ENCODE peak calls at places on chromosome 10, in five cellular contexts. A, U, Z, X and F are unnamed samples.

GRCh38 chr10:29783211-29783947 is 148.6 kb upstream of the SVIL start:
- ATAC-seq in A (no peak), U (no peak), Z (peak; percentile 81), X (no peak), F (no peak)

GRCh38 chr10:76050291-76050625 is 618.8 kb downstream of the LRMDA start:
- ATAC-seq in A (no peak), U (no peak), Z (no peak), X (peak; percentile 3), F (no peak)

GRCh38 chr10:33643042-33643441 is 308.6 kb upstream of the NRP1 start:
- ATAC-seq in A (no peak), U (no peak), Z (no peak), X (no peak), F (no peak)

GRCh38 chr10:46787321-46787615 is 124.0 kb upstream of the PTPN20 start:
- ATAC-seq in A (no peak), U (peak; percentile 24), Z (peak; percentile 41), X (peak; percentile 5), F (peak; percentile 50)

GRCh38 chr10:111030042-111030750 is 46.6 kb upstream of the ADRA2A start:
- ATAC-seq in A (no peak), U (no peak), Z (peak; percentile 84), X (no peak), F (no peak)

GRCh38 chr10:48535416-48536225 is 69.3 kb downstream of the ARHGAP22 start:
- ATAC-seq in A (no peak), U (peak; percentile 82), Z (no peak), X (peak; percentile 77), F (no peak)

GRCh38 chr10:85862771-85863170 is 503.8 kb downstream of the GRID1 start:
- ATAC-seq in A (no peak), U (peak; percentile 52), Z (no peak), X (no peak), F (no peak)

GRCh38 chr10:74642901-74643585 is 183.4 kb upstream of the KAT6B start:
- ATAC-seq in A (no peak), U (no peak), Z (no peak), X (no peak), F (no peak)

GRCh38 chr10:12144538-12144937 is 15.1 kb downstream of the SEC61A2 start:
- ATAC-seq in A (no peak), U (no peak), Z (no peak), X (no peak), F (no peak)

GRCh38 chr10:101682172-101682825 is 12.7 kb downstream of the FBXW4 start:
- ATAC-seq in A (no peak), U (no peak), Z (peak; percentile 38), X (no peak), F (no peak)

GRCh38 chr10:504131-504611 is 185.3 kb downstream of the DIP2C start:
- ATAC-seq in A (no peak), U (no peak), Z (no peak), X (no peak), F (no peak)

GRCh38 chr10:122162566-122163181 is 108.4 kb upstream of the BTBD16 start:
- ATAC-seq in A (peak; percentile 3), U (peak; percentile 42), Z (no peak), X (peak; percentile 79), F (no peak)

GRCh38 chr10:93204494-93205485 is 131.1 kb downstream of the CYP26A1 start:
- ATAC-seq in A (no peak), U (no peak), Z (no peak), X (no peak), F (no peak)

GRCh38 chr10:74917481-74918077 is 91.2 kb downstream of the KAT6B start:
- ATAC-seq in A (no peak), U (no peak), Z (no peak), X (peak; percentile 88), F (no peak)

GRCh38 chr10:91983403-91983802 is 59.8 kb downstream of the BTAF1 start:
- ATAC-seq in A (no peak), U (no peak), Z (no peak), X (no peak), F (no peak)

GRCh38 chr10:70130878-70131559 is 1.6 kb downstream of the AIFM2 start:
- ATAC-seq in A (peak; percentile 32), U (peak; percentile 6), Z (no peak), X (peak; percentile 63), F (peak; percentile 70)

GRCh38 chr10:35140727-35141126 is 14.1 kb downstream of the CREM start:
- ATAC-seq in A (no peak), U (no peak), Z (no peak), X (peak; percentile 65), F (no peak)

GRCh38 chr10:110433740-110434139 is 64.0 kb upstream of the DUSP5 start:
- ATAC-seq in A (no peak), U (no peak), Z (no peak), X (no peak), F (no peak)

GRCh38 chr10:75743231-75743864 is 311.9 kb downstream of the LRMDA start:
- ATAC-seq in A (no peak), U (no peak), Z (no peak), X (peak; percentile 86), F (peak; percentile 57)

GRCh38 chr10:3487228-3487627 is 297.8 kb downstream of the KLF6 start:
- ATAC-seq in A (no peak), U (no peak), Z (no peak), X (no peak), F (no peak)

GRCh38 chr10:63464402-63465292 is 1.1 kb downstream of the JMJD1C start:
- ATAC-seq in A (peak; percentile 80), U (peak; percentile 79), Z (peak; percentile 76), X (peak; percentile 74), F (no peak)

GRCh38 chr10:121639416-121639815 is 41.2 kb upstream of the FGFR2 start:
- ATAC-seq in A (no peak), U (no peak), Z (no peak), X (no peak), F (no peak)

GRCh38 chr10:101444058-101444457 is 90.1 kb downstream of the BTRC start:
- ATAC-seq in A (no peak), U (no peak), Z (peak; percentile 42), X (no peak), F (no peak)

GRCh38 chr10:51907342-51907741 is 207.9 kb upstream of the CSTF2T start:
- ATAC-seq in A (no peak), U (no peak), Z (no peak), X (no peak), F (no peak)

GRCh38 chr10:34526186-34526585 is 288.9 kb downstream of the PARD3 start:
- ATAC-seq in A (no peak), U (no peak), Z (no peak), X (no peak), F (no peak)

GRCh38 chr10:100781145-100781665 is 35.8 kb downstream of the PAX2 start:
- ATAC-seq in A (no peak), U (no peak), Z (no peak), X (no peak), F (no peak)

DNA sequence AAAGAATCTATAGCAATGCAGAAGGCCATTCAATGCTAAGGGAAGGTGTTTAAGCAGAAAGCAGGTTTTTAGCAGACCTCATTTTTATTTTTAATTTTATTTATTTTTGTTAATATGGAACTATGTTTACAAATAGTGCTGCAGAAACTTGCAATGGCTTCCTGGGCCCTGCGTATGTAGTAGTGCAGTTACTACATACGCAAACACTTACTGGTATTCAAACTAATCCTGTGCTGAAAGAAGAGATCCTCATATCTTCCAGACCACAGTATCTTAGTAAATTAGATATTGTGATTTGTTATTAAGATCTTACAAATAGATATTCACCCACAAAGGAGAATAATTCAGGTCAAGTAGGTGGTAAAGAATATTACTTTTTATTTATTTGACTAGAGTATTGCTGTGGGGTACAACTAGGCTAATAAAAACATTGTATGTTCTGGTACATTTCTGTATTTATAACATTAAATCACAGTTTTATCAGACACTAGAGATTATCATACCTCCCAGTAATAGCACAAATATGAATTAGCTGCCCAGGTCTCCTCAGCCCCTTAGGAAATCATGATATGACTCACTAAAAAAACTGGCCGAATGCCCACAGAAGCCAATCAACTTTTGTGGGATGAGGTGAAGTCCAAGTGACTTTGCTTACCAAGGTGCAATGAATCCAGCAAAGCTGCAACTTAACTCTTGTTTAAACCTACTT is 57.6 kb downstream of the RNLS start:
- ATAC-seq in A (no peak), U (no peak), Z (no peak), X (no peak), F (no peak)
- TF ChIP-seq EP300 in A (no peak), U (no peak), Z (no peak), X (no peak), F (no peak)

GRCh38 chr10:71637305-71637704 is 82.3 kb downstream of the C10orf105 start:
- ATAC-seq in A (no peak), U (no peak), Z (no peak), X (no peak), F (no peak)
- H3K4me1 ChIP-seq in A (peaks cover 16% of the 10 kb centered on the region), U (peaks cover 96% of the 10 kb centered on the region), Z (peaks cover 3% of the 10 kb centered on the region), X (peaks cover 66% of the 10 kb centered on the region), F (peaks cover 22% of the 10 kb centered on the region)

DNA sequence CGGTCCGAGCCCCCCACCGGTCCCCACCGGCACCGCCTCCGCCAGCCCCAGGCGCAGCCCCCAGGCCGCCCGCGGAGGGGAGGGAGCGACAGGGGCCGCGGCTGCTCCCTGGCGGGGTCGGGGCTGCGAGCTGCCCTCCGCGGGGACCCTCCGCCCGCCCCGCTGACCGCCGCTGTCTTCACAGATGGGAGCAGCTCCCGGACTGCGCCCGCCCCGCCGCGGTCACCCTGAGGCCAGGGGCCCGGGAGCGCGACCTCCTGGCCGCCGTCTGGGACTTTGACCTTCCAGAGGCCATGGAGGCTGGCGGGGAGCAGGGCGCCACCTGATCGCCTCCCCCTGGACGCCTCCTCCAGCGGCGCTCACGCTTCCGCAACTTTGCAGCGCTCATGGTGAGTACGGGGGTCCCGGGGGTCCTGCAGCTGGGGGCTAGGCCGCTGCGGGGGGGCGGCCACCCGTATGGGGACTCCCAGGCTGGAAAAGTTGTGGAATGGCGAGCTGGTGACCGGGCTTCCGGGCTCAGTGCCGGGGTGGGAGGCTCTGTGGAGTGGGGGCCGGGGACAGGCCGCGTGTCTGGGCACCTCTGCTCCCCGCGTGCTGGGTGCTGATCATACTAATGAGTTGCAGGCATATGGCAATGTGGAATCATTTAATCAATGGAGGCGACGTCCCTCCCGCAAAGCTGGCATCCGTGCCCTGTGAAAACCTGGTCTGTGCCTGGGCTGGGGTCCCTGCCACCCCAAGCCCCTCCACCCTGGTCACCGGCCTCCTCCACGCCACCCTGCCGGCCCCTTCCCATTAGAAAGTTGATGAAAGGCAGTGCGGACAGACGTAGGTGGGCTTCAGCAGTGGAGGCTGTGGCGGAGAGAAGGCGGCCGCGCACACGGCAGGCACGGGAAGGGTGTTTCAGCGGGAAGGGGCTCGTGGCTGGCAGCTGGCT is 1.1 kb downstream of the ADGRA1 start:
- ATAC-seq in A (no peak), U (no peak), Z (no peak), X (peak; percentile 84), F (no peak)
- H3K27me3 ChIP-seq in A (peaks cover 39% of the 10 kb centered on the region), U (peaks cover 75% of the 10 kb centered on the region), Z (no peaks in the 10 kb centered on the region), X (peaks cover 88% of the 10 kb centered on the region), F (peaks cover 84% of the 10 kb centered on the region)

GRCh38 chr10:62005281-62005680 is 103.8 kb downstream of the ARID5B start:
- ATAC-seq in A (no peak), U (no peak), Z (no peak), X (no peak), F (no peak)

GRCh38 chr10:62005687-62006086 is 104.2 kb downstream of the ARID5B start:
- ATAC-seq in A (no peak), U (no peak), Z (no peak), X (no peak), F (no peak)

GRCh38 chr10:62000037-62000603 is 98.6 kb downstream of the ARID5B start:
- ATAC-seq in A (no peak), U (no peak), Z (peak; percentile 86), X (no peak), F (no peak)

GRCh38 chr10:62001898-62002297 is 100.4 kb downstream of the ARID5B start:
- ATAC-seq in A (no peak), U (no peak), Z (peak; percentile 1), X (no peak), F (no peak)

GRCh38 chr10:62002753-62003152 is 101.3 kb downstream of the ARID5B start:
- ATAC-seq in A (no peak), U (no peak), Z (no peak), X (no peak), F (no peak)
- TF ChIP-seq EP300 in A (no peak), U (no peak), Z (no peak), X (no peak), F (no peak)

GRCh38 chr10:50508315-50509051 is 115.3 kb downstream of the SGMS1 start:
- ATAC-seq in A (no peak), U (no peak), Z (peak; percentile 75), X (peak; percentile 54), F (no peak)
- H3K4me1 ChIP-seq in A (no peaks in the 10 kb centered on the region), U (peaks cover 8% of the 10 kb centered on the region), Z (peaks cover 68% of the 10 kb centered on the region), X (peaks cover 74% of the 10 kb centered on the region), F (peaks cover 7% of the 10 kb centered on the region)